ENCODE peak calls at places on chromosomes 16 and 17, in five cellular contexts. A is vagina, J is HepG2, Y is HL-60, T is esophagus muscularis mucosa. W is an unnamed sample.

GRCh38 chr17:38572665-38573365 is 32.9 kb downstream of the SRCIN1 start:
- DNase-seq in A (no peak), J (no peak), Y (no peak), T (no peak), W (no peak)

GRCh38 chr16:66344533-66345145 is 21.9 kb upstream of the CDH5 start:
- DNase-seq in A (no peak), J (peak; percentile 29), Y (peak; percentile 9), T (no peak), W (peak; percentile 40)

GRCh38 chr16:31224092-31224955 is 7.4 kb upstream of the PYDC1 start:
- DNase-seq in A (no peak), J (no peak), Y (no peak), T (no peak), W (no peak)

GRCh38 chr17:61247438-61247837 is 152.2 kb upstream of the TBX2 start:
- DNase-seq in A (no peak), J (no peak), Y (no peak), T (no peak), W (no peak)

GRCh38 chr17:17722906-17723353 is 41.7 kb downstream of the RAI1 start:
- DNase-seq in A (no peak), J (no peak), Y (no peak), T (no peak), W (no peak)

GRCh38 chr17:14745541-14745940 is 444.7 kb downstream of the HS3ST3B1 start:
- DNase-seq in A (no peak), J (no peak), Y (no peak), T (no peak), W (no peak)

GRCh38 chr17:71527311-71527710 is 593.5 kb upstream of the SOX9 start:
- DNase-seq in A (no peak), J (no peak), Y (no peak), T (no peak), W (no peak)

GRCh38 chr16:85253127-85253941 is 141.1 kb upstream of the CIBAR2 start:
- DNase-seq in A (no peak), J (peak; percentile 31), Y (peak; percentile 43), T (no peak), W (no peak)

GRCh38 chr16:53809088-53809951 is 105.4 kb downstream of the FTO start:
- DNase-seq in A (no peak), J (no peak), Y (no peak), T (no peak), W (peak; percentile 37)

GRCh38 chr16:85369741-85370528 is 243.2 kb upstream of the GSE1 start:
- DNase-seq in A (no peak), J (peak; percentile 31), Y (peak; percentile 25), T (no peak), W (no peak)

GRCh38 chr16:8931864-8932263 is 31.8 kb downstream of the USP7 start:
- DNase-seq in A (no peak), J (peak; percentile 48), Y (peak; percentile 8), T (no peak), W (no peak)

GRCh38 chr16:23754594-23755483 is at the start of gene CHP2:
- DNase-seq in A (no peak), J (no peak), Y (no peak), T (no peak), W (no peak)

GRCh38 chr16:90018297-90019200 is 707 bp downstream of the DBNDD1 start:
- DNase-seq in A (no peak), J (no peak), Y (no peak), T (no peak), W (no peak)

GRCh38 chr16:4339455-4339854 is 11.7 kb downstream of the PAM16 start:
- DNase-seq in A (no peak), J (no peak), Y (no peak), T (no peak), W (no peak)

GRCh38 chr17:40175928-40176327 is 1.3 kb upstream of the RAPGEFL1 start:
- DNase-seq in A (no peak), J (no peak), Y (no peak), T (no peak), W (no peak)

GRCh38 chr16:86986809-86987487 is 330.2 kb downstream of the C16orf95 start:
- DNase-seq in A (no peak), J (no peak), Y (no peak), T (no peak), W (no peak)

GRCh38 chr17:27959382-27959709 is 66.2 kb upstream of the LYRM9 start:
- DNase-seq in A (no peak), J (no peak), Y (no peak), T (no peak), W (no peak)

GRCh38 chr17:82889496-82890338 is 49.9 kb upstream of the ZNF750 start:
- DNase-seq in A (no peak), J (peak; percentile 92), Y (no peak), T (no peak), W (no peak)

GRCh38 chr16:11161439-11161838 is 94.6 kb downstream of the SOCS1 start:
- DNase-seq in A (no peak), J (no peak), Y (no peak), T (no peak), W (no peak)

GRCh38 chr17:75181608-75182318 is 996 bp downstream of the SUMO2 start:
- DNase-seq in A (no peak), J (no peak), Y (peak; percentile 34), T (no peak), W (no peak)

GRCh38 chr16:71917900-71918299 is 22.6 kb downstream of the IST1 start:
- DNase-seq in A (no peak), J (no peak), Y (no peak), T (no peak), W (no peak)

GRCh38 chr16:12257926-12258561 is 281.5 kb downstream of the SNX29 start:
- DNase-seq in A (no peak), J (peak; percentile 95), Y (no peak), T (no peak), W (no peak)

GRCh38 chr16:6682142-6682811 is 650.4 kb upstream of the RBFOX1 start:
- DNase-seq in A (no peak), J (peak; percentile 20), Y (peak; percentile 33), T (peak; percentile 84), W (no peak)

GRCh38 chr17:4974064-4974670 is 6.5 kb upstream of the SPAG7 start:
- DNase-seq in A (no peak), J (no peak), Y (no peak), T (no peak), W (no peak)

GRCh38 chr17:44119798-44120197 is 3.6 kb downstream of the HDAC5 start:
- DNase-seq in A (no peak), J (no peak), Y (no peak), T (no peak), W (no peak)

GRCh38 chr17:42112552-42113176 is at the start of gene DHX58:
- DNase-seq in A (no peak), J (peak; percentile 64), Y (peak; percentile 87), T (peak; percentile 96), W (no peak)

GRCh38 chr17:73436966-73437365 is 125.2 kb upstream of the CDC42EP4 start:
- DNase-seq in A (no peak), J (no peak), Y (no peak), T (no peak), W (no peak)

GRCh38 chr17:78789149-78789662 is 7.1 kb upstream of the CYTH1 start:
- DNase-seq in A (no peak), J (no peak), Y (no peak), T (no peak), W (no peak)

GRCh38 chr17:78787444-78787843 is 5.4 kb upstream of the CYTH1 start:
- DNase-seq in A (no peak), J (no peak), Y (no peak), T (no peak), W (no peak)

GRCh38 chr17:78790552-78790951 is 8.5 kb upstream of the CYTH1 start:
- DNase-seq in A (no peak), J (no peak), Y (no peak), T (no peak), W (no peak)

GRCh38 chr17:78788451-78788850 is 6.4 kb upstream of the CYTH1 start:
- DNase-seq in A (no peak), J (no peak), Y (no peak), T (no peak), W (no peak)

GRCh38 chr17:78789663-78790181 is 7.6 kb upstream of the CYTH1 start:
- DNase-seq in A (no peak), J (no peak), Y (no peak), T (peak; percentile 95), W (no peak)
- TF ChIP-seq POLR2AphosphoS5 in A (no peak), J (no peak), Y (no peak), T (peak; percentile 46), W (no peak)

GRCh38 chr17:80201446-80201845 is 18.7 kb downstream of the SGSH start:
- DNase-seq in A (no peak), J (no peak), Y (no peak), T (no peak), W (no peak)

GRCh38 chr17:80204626-80205468 is 15.3 kb downstream of the SGSH start:
- DNase-seq in A (no peak), J (no peak), Y (no peak), T (no peak), W (no peak)

GRCh38 chr17:80203448-80204092 is 16.6 kb downstream of the SGSH start:
- DNase-seq in A (no peak), J (no peak), Y (no peak), T (no peak), W (no peak)

GRCh38 chr17:80198144-80198661 is 21.9 kb downstream of the SGSH start:
- DNase-seq in A (no peak), J (peak; percentile 30), Y (no peak), T (no peak), W (no peak)

GRCh38 chr17:80202197-80202596 is 17.9 kb downstream of the SGSH start:
- DNase-seq in A (no peak), J (no peak), Y (no peak), T (no peak), W (no peak)
- TF ChIP-seq POLR2AphosphoS5 in A (no peak), J (no peak), Y (no peak), T (no peak), W (no peak)

GRCh38 chr16:2009302-2009711 is 314 bp downstream of the ZNF598 start:
- DNase-seq in A (no peak), J (no peak), Y (no peak), T (no peak), W (no peak)
- TF ChIP-seq POLR2AphosphoS5 in A (no peak), J (no peak), Y (no peak), T (no peak), W (no peak)

GRCh38 chr16:67444259-67445125 is 13.6 kb downstream of the HSD11B2 start:
- DNase-seq in A (no peak), J (no peak), Y (no peak), T (no peak), W (no peak)
- TF ChIP-seq POLR2AphosphoS5 in A (no peak), J (no peak), Y (no peak), T (no peak), W (no peak)

DNA sequence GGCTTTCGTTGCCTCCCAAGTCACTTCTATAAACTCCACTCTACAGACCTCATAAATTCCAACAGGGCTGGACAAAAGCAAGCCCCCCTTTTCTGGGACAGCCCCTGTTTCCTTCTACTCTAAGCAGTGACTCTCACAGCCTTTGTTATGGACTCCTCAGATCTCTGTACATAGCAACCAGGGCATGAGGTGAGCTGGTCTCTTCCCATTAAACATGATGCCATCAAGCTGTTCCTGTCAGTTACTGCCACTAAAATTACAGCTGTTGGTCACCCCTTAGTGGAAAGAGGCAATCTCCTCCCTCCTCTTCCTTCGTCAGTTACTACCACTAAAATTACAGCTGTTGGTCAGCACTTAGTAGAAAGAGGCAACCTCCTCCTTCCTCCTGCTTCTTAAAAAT is 95.2 kb upstream of the SMIM36 start:
- DNase-seq in A (no peak), J (no peak), Y (no peak), T (no peak), W (no peak)
- TF ChIP-seq POLR2AphosphoS5 in A (no peak), J (no peak), Y (no peak), T (no peak), W (no peak)

GRCh38 chr17:32914181-32914580 is 13.8 kb upstream of the TMEM98 start:
- DNase-seq in A (no peak), J (no peak), Y (no peak), T (no peak), W (no peak)
- TF ChIP-seq POLR2AphosphoS5 in A (no peak), J (no peak), Y (no peak), T (no peak), W (no peak)